ENCODE peak calls at places on chromosomes 5 and 9, in eight cellular contexts. One of them, this sample, is unnamed. For H3K9me3, the result is how much of the 10 kb centered on the place peaks cover.

GRCh38 chr5:152689275-152689711 is 284.2 kb upstream of the NMUR2 start:
- DNase-seq in CD8-positive, alpha-beta memory T cell: no peak
- DNase-seq in GM23248: no peak
- DNase-seq in neural progenitor cell: peak
- DNase-seq in breast epithelium: no peak
- DNase-seq in stomach: no peak
- DNase-seq in endothelial cell of umbilical vein: no peak
- DNase-seq in Peyer's patch: no peak
- DNase-seq in this sample: no peak

GRCh38 chr9:131181091-131181681 is 55.8 kb downstream of the NUP214 start:
- DNase-seq in CD8-positive, alpha-beta memory T cell: no peak
- DNase-seq in GM23248: peak
- DNase-seq in neural progenitor cell: no peak
- DNase-seq in breast epithelium: no peak
- DNase-seq in stomach: no peak
- DNase-seq in endothelial cell of umbilical vein: no peak
- DNase-seq in Peyer's patch: no peak
- DNase-seq in this sample: no peak

GRCh38 chr5:14266686-14267085 is 123.5 kb downstream of the TRIO start:
- DNase-seq in CD8-positive, alpha-beta memory T cell: no peak
- DNase-seq in GM23248: peak
- DNase-seq in neural progenitor cell: no peak
- DNase-seq in breast epithelium: no peak
- DNase-seq in stomach: no peak
- DNase-seq in endothelial cell of umbilical vein: peak
- DNase-seq in Peyer's patch: no peak
- DNase-seq in this sample: no peak

GRCh38 chr9:91985692-91986091 is 35.7 kb upstream of the ROR2 start:
- DNase-seq in CD8-positive, alpha-beta memory T cell: no peak
- DNase-seq in GM23248: no peak
- DNase-seq in neural progenitor cell: no peak
- DNase-seq in breast epithelium: no peak
- DNase-seq in stomach: no peak
- DNase-seq in endothelial cell of umbilical vein: no peak
- DNase-seq in Peyer's patch: no peak
- DNase-seq in this sample: no peak

GRCh38 chr5:139648205-139649081 is at the start of gene CXXC5:
- DNase-seq in CD8-positive, alpha-beta memory T cell: peak
- DNase-seq in GM23248: peak
- DNase-seq in neural progenitor cell: peak
- DNase-seq in breast epithelium: no peak
- DNase-seq in stomach: peak
- DNase-seq in endothelial cell of umbilical vein: peak
- DNase-seq in Peyer's patch: peak
- DNase-seq in this sample: no peak

GRCh38 chr9:76884823-76885222 is 21.1 kb downstream of the PRUNE2 start:
- DNase-seq in CD8-positive, alpha-beta memory T cell: no peak
- DNase-seq in GM23248: no peak
- DNase-seq in neural progenitor cell: no peak
- DNase-seq in breast epithelium: no peak
- DNase-seq in stomach: no peak
- DNase-seq in endothelial cell of umbilical vein: no peak
- DNase-seq in Peyer's patch: no peak
- DNase-seq in this sample: no peak

GRCh38 chr5:119358901-119359603 is 3.2 kb downstream of the TNFAIP8 start:
- DNase-seq in CD8-positive, alpha-beta memory T cell: no peak
- DNase-seq in GM23248: no peak
- DNase-seq in neural progenitor cell: no peak
- DNase-seq in breast epithelium: no peak
- DNase-seq in stomach: no peak
- DNase-seq in endothelial cell of umbilical vein: no peak
- DNase-seq in Peyer's patch: no peak
- DNase-seq in this sample: no peak

GRCh38 chr5:176697929-176698520 is 50.7 kb downstream of the TSPAN17 start:
- DNase-seq in CD8-positive, alpha-beta memory T cell: no peak
- DNase-seq in GM23248: no peak
- DNase-seq in neural progenitor cell: peak
- DNase-seq in breast epithelium: no peak
- DNase-seq in stomach: no peak
- DNase-seq in endothelial cell of umbilical vein: no peak
- DNase-seq in Peyer's patch: no peak
- DNase-seq in this sample: no peak

GRCh38 chr5:75668988-75669760 is 48.1 kb downstream of the POC5 start:
- DNase-seq in CD8-positive, alpha-beta memory T cell: peak
- DNase-seq in GM23248: no peak
- DNase-seq in neural progenitor cell: no peak
- DNase-seq in breast epithelium: no peak
- DNase-seq in stomach: peak
- DNase-seq in endothelial cell of umbilical vein: peak
- DNase-seq in Peyer's patch: peak
- DNase-seq in this sample: no peak

GRCh38 chr9:129333961-129334743 is 156.1 kb upstream of the IER5L start:
- DNase-seq in CD8-positive, alpha-beta memory T cell: no peak
- DNase-seq in GM23248: peak
- DNase-seq in neural progenitor cell: peak
- DNase-seq in breast epithelium: peak
- DNase-seq in stomach: peak
- DNase-seq in endothelial cell of umbilical vein: peak
- DNase-seq in Peyer's patch: peak
- DNase-seq in this sample: peak

GRCh38 chr5:77993141-77993540 is 217.0 kb upstream of the TBCA start:
- DNase-seq in CD8-positive, alpha-beta memory T cell: no peak
- DNase-seq in GM23248: no peak
- DNase-seq in neural progenitor cell: no peak
- DNase-seq in breast epithelium: no peak
- DNase-seq in stomach: no peak
- DNase-seq in endothelial cell of umbilical vein: no peak
- DNase-seq in Peyer's patch: no peak
- DNase-seq in this sample: no peak

GRCh38 chr5:143708672-143709071 is 103.3 kb upstream of the HMHB1 start:
- DNase-seq in CD8-positive, alpha-beta memory T cell: no peak
- DNase-seq in GM23248: no peak
- DNase-seq in neural progenitor cell: no peak
- DNase-seq in breast epithelium: no peak
- DNase-seq in stomach: no peak
- DNase-seq in endothelial cell of umbilical vein: no peak
- DNase-seq in Peyer's patch: no peak
- DNase-seq in this sample: no peak

GRCh38 chr9:109258619-109259321 is 62.1 kb downstream of the EPB41L4B start:
- DNase-seq in CD8-positive, alpha-beta memory T cell: no peak
- DNase-seq in GM23248: no peak
- DNase-seq in neural progenitor cell: peak
- DNase-seq in breast epithelium: no peak
- DNase-seq in stomach: no peak
- DNase-seq in endothelial cell of umbilical vein: no peak
- DNase-seq in Peyer's patch: no peak
- DNase-seq in this sample: no peak

GRCh38 chr9:4296217-4296616 is 3.7 kb downstream of the GLIS3 start:
- DNase-seq in CD8-positive, alpha-beta memory T cell: no peak
- DNase-seq in GM23248: peak
- DNase-seq in neural progenitor cell: no peak
- DNase-seq in breast epithelium: no peak
- DNase-seq in stomach: no peak
- DNase-seq in endothelial cell of umbilical vein: no peak
- DNase-seq in Peyer's patch: no peak
- DNase-seq in this sample: no peak

GRCh38 chr9:134618823-134619454 is 22.7 kb upstream of the COL5A1 start:
- DNase-seq in CD8-positive, alpha-beta memory T cell: no peak
- DNase-seq in GM23248: no peak
- DNase-seq in neural progenitor cell: no peak
- DNase-seq in breast epithelium: no peak
- DNase-seq in stomach: no peak
- DNase-seq in endothelial cell of umbilical vein: no peak
- DNase-seq in Peyer's patch: peak
- DNase-seq in this sample: no peak

GRCh38 chr9:124716795-124717194 is 54.3 kb downstream of the NR6A1 start:
- DNase-seq in CD8-positive, alpha-beta memory T cell: no peak
- DNase-seq in GM23248: peak
- DNase-seq in neural progenitor cell: no peak
- DNase-seq in breast epithelium: no peak
- DNase-seq in stomach: no peak
- DNase-seq in endothelial cell of umbilical vein: no peak
- DNase-seq in Peyer's patch: no peak
- DNase-seq in this sample: no peak

GRCh38 chr9:33044677-33045282 is 19.7 kb downstream of the DNAJA1 start:
- DNase-seq in CD8-positive, alpha-beta memory T cell: no peak
- DNase-seq in GM23248: no peak
- DNase-seq in neural progenitor cell: peak
- DNase-seq in breast epithelium: no peak
- DNase-seq in stomach: peak
- DNase-seq in endothelial cell of umbilical vein: no peak
- DNase-seq in Peyer's patch: peak
- DNase-seq in this sample: no peak

GRCh38 chr9:124205686-124206352 is 51.9 kb upstream of the NEK6 start:
- DNase-seq in CD8-positive, alpha-beta memory T cell: no peak
- DNase-seq in GM23248: no peak
- DNase-seq in neural progenitor cell: no peak
- DNase-seq in breast epithelium: no peak
- DNase-seq in stomach: no peak
- DNase-seq in endothelial cell of umbilical vein: no peak
- DNase-seq in Peyer's patch: no peak
- DNase-seq in this sample: no peak

GRCh38 chr9:124779368-124780059 is 2.6 kb downstream of the OLFML2A start:
- DNase-seq in CD8-positive, alpha-beta memory T cell: no peak
- DNase-seq in GM23248: peak
- DNase-seq in neural progenitor cell: peak
- DNase-seq in breast epithelium: peak
- DNase-seq in stomach: peak
- DNase-seq in endothelial cell of umbilical vein: peak
- DNase-seq in Peyer's patch: peak
- DNase-seq in this sample: no peak

GRCh38 chr5:78971998-78972397 is 13.1 kb downstream of the ARSB start:
- DNase-seq in CD8-positive, alpha-beta memory T cell: no peak
- DNase-seq in GM23248: no peak
- DNase-seq in neural progenitor cell: no peak
- DNase-seq in breast epithelium: no peak
- DNase-seq in stomach: no peak
- DNase-seq in endothelial cell of umbilical vein: no peak
- DNase-seq in Peyer's patch: no peak
- DNase-seq in this sample: no peak

GRCh38 chr9:97811534-97812246 is 41.3 kb upstream of the FOXE1 start:
- DNase-seq in CD8-positive, alpha-beta memory T cell: no peak
- DNase-seq in GM23248: peak
- DNase-seq in neural progenitor cell: no peak
- DNase-seq in breast epithelium: no peak
- DNase-seq in stomach: no peak
- DNase-seq in endothelial cell of umbilical vein: peak
- DNase-seq in Peyer's patch: no peak
- DNase-seq in this sample: no peak

GRCh38 chr5:40006260-40006659 is 581.5 kb upstream of the DAB2 start:
- DNase-seq in CD8-positive, alpha-beta memory T cell: no peak
- DNase-seq in GM23248: no peak
- DNase-seq in neural progenitor cell: no peak
- DNase-seq in breast epithelium: no peak
- DNase-seq in stomach: no peak
- DNase-seq in endothelial cell of umbilical vein: no peak
- DNase-seq in Peyer's patch: no peak
- DNase-seq in this sample: no peak

GRCh38 chr9:131624636-131625241 is 79.4 kb downstream of the PRRT1B start:
- DNase-seq in CD8-positive, alpha-beta memory T cell: no peak
- DNase-seq in GM23248: peak
- DNase-seq in neural progenitor cell: no peak
- DNase-seq in breast epithelium: peak
- DNase-seq in stomach: no peak
- DNase-seq in endothelial cell of umbilical vein: peak
- DNase-seq in Peyer's patch: no peak
- DNase-seq in this sample: no peak

GRCh38 chr5:132456553-132457361 is 33.8 kb downstream of the IRF1 start:
- DNase-seq in CD8-positive, alpha-beta memory T cell: peak
- DNase-seq in GM23248: peak
- DNase-seq in neural progenitor cell: no peak
- DNase-seq in breast epithelium: peak
- DNase-seq in stomach: peak
- DNase-seq in endothelial cell of umbilical vein: peak
- DNase-seq in Peyer's patch: peak
- DNase-seq in this sample: peak
- H3K4me3 ChIP-seq in CD8-positive, alpha-beta memory T cell: peak
- H3K4me3 ChIP-seq in GM23248: peak
- H3K4me3 ChIP-seq in neural progenitor cell: no peak
- H3K4me3 ChIP-seq in breast epithelium: no peak
- H3K4me3 ChIP-seq in stomach: no peak
- H3K4me3 ChIP-seq in endothelial cell of umbilical vein: no peak
- H3K4me3 ChIP-seq in Peyer's patch: no peak
- H3K4me3 ChIP-seq in this sample: no peak

GRCh38 chr5:122611401-122611800 is 163.5 kb upstream of the SNX2 start:
- DNase-seq in CD8-positive, alpha-beta memory T cell: no peak
- DNase-seq in GM23248: no peak
- DNase-seq in neural progenitor cell: no peak
- DNase-seq in breast epithelium: no peak
- DNase-seq in stomach: no peak
- DNase-seq in endothelial cell of umbilical vein: no peak
- DNase-seq in Peyer's patch: no peak
- DNase-seq in this sample: no peak
- H3K9me3 ChIP-seq in CD8-positive, alpha-beta memory T cell: under half
- H3K9me3 ChIP-seq in GM23248: under half
- H3K9me3 ChIP-seq in neural progenitor cell: under half
- H3K9me3 ChIP-seq in breast epithelium: under half
- H3K9me3 ChIP-seq in stomach: under half
- H3K9me3 ChIP-seq in endothelial cell of umbilical vein: under half
- H3K9me3 ChIP-seq in Peyer's patch: under half
- H3K9me3 ChIP-seq in this sample: under half

GRCh38 chr5:116525680-116526079 is 48.9 kb downstream of the SEMA6A start:
- DNase-seq in CD8-positive, alpha-beta memory T cell: no peak
- DNase-seq in GM23248: no peak
- DNase-seq in neural progenitor cell: no peak
- DNase-seq in breast epithelium: no peak
- DNase-seq in stomach: no peak
- DNase-seq in endothelial cell of umbilical vein: no peak
- DNase-seq in Peyer's patch: no peak
- DNase-seq in this sample: no peak
- H3K4me3 ChIP-seq in CD8-positive, alpha-beta memory T cell: no peak
- H3K4me3 ChIP-seq in GM23248: no peak
- H3K4me3 ChIP-seq in neural progenitor cell: no peak
- H3K4me3 ChIP-seq in breast epithelium: no peak
- H3K4me3 ChIP-seq in stomach: no peak
- H3K4me3 ChIP-seq in endothelial cell of umbilical vein: no peak
- H3K4me3 ChIP-seq in Peyer's patch: no peak
- H3K4me3 ChIP-seq in this sample: no peak

DNA sequence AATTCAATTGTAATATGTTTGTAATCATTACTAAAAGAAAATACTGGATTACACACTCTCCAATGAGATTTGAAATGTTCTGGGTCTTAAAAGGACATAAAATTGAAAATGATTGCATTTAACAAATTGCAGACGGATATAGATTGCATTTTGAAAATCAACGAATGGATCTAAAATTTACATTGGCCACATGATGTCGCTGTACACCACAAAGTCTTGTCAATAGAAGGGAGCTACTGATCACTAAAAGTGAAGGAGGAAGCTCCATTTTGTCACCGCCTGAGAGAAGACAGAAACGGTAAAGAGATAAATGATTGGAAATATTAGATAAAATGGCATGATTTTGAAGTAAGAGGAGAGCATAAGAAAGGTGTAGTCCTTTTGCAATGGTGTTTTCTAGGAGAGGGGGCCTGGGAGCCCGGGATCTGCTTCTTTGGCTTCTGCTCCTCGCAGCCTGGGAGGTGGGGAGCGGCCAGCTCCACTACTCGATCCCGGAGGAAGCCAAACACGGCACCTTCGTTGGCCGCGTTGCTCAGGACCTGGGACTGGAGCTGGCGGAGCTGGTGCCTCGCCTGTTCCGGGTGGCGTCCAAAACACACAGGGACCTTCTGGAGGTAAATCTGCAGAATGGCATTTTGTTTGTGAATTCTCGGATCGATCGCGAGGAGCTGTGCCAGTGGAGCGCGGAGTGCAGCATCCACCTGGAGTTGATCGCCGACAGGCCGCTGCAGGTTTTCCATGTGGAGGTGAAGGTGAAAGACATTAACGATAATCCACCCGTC is at the start of gene PCDHA1:
- DNase-seq in CD8-positive, alpha-beta memory T cell: no peak
- DNase-seq in GM23248: no peak
- DNase-seq in neural progenitor cell: no peak
- DNase-seq in breast epithelium: no peak
- DNase-seq in stomach: no peak
- DNase-seq in endothelial cell of umbilical vein: no peak
- DNase-seq in Peyer's patch: no peak
- DNase-seq in this sample: no peak
- H3K9me3 ChIP-seq in CD8-positive, alpha-beta memory T cell: under half
- H3K9me3 ChIP-seq in GM23248: under half
- H3K9me3 ChIP-seq in neural progenitor cell: under half
- H3K9me3 ChIP-seq in breast epithelium: under half
- H3K9me3 ChIP-seq in stomach: under half
- H3K9me3 ChIP-seq in endothelial cell of umbilical vein: under half
- H3K9me3 ChIP-seq in Peyer's patch: under half
- H3K9me3 ChIP-seq in this sample: under half